ENCODE peak calls at places on chromosome 4, in five cellular contexts. L is endodermal cell, Y is fibroblast of mammary gland, S is psoas muscle, T is Peyer's patch. P is an unnamed sample.

GRCh38 chr4:54566608-54567007 is 91.1 kb upstream of the KIT start:
- DNase-seq in Y (no peak), S (no peak), L (peak; percentile 85), T (no peak), P (peak; percentile 31)

GRCh38 chr4:183332447-183332846 is 10.2 kb upstream of the CLDN24 start:
- DNase-seq in S (no peak), L (no peak), T (no peak), Y (no peak), P (no peak)

GRCh38 chr4:56821394-56822263 is at the start of gene SPINK2:
- DNase-seq in Y (no peak), S (no peak), L (peak; percentile 97), T (peak; percentile 72), P (peak; percentile 64)

GRCh38 chr4:183722738-183723560 is 63.9 kb downstream of the TRAPPC11 start:
- DNase-seq in L (peak; percentile 90), S (peak; percentile 74), Y (peak; percentile 4), T (peak; percentile 73), P (peak; percentile 78)

GRCh38 chr4:158624889-158625478 is 46.7 kb downstream of the C4orf46 start:
- DNase-seq in S (no peak), Y (peak; percentile 79), T (no peak), L (peak; percentile 55), P (no peak)

GRCh38 chr4:1992468-1993168 is 16.2 kb downstream of the NELFA start:
- DNase-seq in L (peak; percentile 96), S (peak; percentile 63), T (no peak), Y (peak; percentile 43), P (no peak)

GRCh38 chr4:141999446-142000143 is 363.2 kb downstream of the IL15 start:
- DNase-seq in Y (no peak), T (no peak), S (no peak), L (no peak), P (no peak)

GRCh38 chr4:13160906-13161305 is 323.2 kb downstream of the RAB28 start:
- DNase-seq in L (no peak), Y (peak; percentile 86), T (no peak), S (no peak), P (no peak)

GRCh38 chr4:76305971-76306881 is at the start of gene STBD1:
- DNase-seq in L (peak; percentile 93), Y (peak; percentile 59), S (peak; percentile 90), T (peak; percentile 93), P (peak; percentile 82)

GRCh38 chr4:186727977-186728519 is 4.4 kb upstream of the FAT1 start:
- DNase-seq in Y (peak; percentile 34), S (no peak), L (peak; percentile 79), T (no peak), P (no peak)

GRCh38 chr4:40299704-40300336 is 35.3 kb upstream of the CHRNA9 start:
- DNase-seq in S (no peak), L (peak; percentile 31), Y (no peak), T (no peak), P (no peak)

DNA sequence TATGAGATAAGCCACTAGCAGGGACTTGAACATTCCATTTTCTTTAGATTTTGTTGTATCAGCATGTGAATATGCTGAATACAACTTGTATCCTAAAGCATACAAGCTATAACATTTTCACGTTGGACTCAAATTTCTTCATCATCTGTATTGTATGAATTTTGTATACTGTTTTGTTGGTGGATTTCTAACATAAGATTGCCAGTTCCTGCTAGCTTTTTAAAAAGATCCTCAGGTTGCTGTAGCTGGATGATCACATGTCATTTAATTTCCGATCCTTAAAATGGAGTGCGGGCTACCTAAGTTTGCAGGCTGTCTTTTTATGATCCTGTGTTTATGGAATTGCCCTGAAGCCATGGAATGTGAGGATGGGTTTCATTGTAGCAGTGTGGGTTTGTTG is 6.9 kb downstream of the PDLIM5 start:
- DNase-seq in T (no peak), Y (no peak), S (no peak), L (no peak), P (no peak)
- H3K4me3 ChIP-seq in T (no peak overlapping the region), Y (no peak overlapping the region), S (peak overlapping the region; percentile 97), L (peak overlapping the region; percentile 13), P (no peak overlapping the region)

GRCh38 chr4:163556169-163556568 is 61.7 kb downstream of the TMA16 start:
- DNase-seq in Y (peak; percentile 11), S (no peak), T (no peak), L (no peak), P (no peak)

GRCh38 chr4:163554870-163555465 is 60.5 kb downstream of the TMA16 start:
- DNase-seq in T (no peak), L (no peak), Y (peak; percentile 40), S (no peak), P (no peak)

GRCh38 chr4:163562496-163562895 is 68.0 kb downstream of the TMA16 start:
- DNase-seq in Y (no peak), S (no peak), L (no peak), T (no peak), P (no peak)

GRCh38 chr4:163556650-163557391 is 62.3 kb downstream of the TMA16 start:
- DNase-seq in S (no peak), L (no peak), T (no peak), Y (no peak), P (no peak)

GRCh38 chr4:163558539-163559044 is 64.1 kb downstream of the TMA16 start:
- DNase-seq in S (no peak), Y (no peak), T (no peak), L (no peak), P (no peak)
- H3K4me3 ChIP-seq in S (no peak overlapping the region), Y (no peak overlapping the region), T (no peak overlapping the region), L (no peak overlapping the region), P (no peak overlapping the region)

DNA sequence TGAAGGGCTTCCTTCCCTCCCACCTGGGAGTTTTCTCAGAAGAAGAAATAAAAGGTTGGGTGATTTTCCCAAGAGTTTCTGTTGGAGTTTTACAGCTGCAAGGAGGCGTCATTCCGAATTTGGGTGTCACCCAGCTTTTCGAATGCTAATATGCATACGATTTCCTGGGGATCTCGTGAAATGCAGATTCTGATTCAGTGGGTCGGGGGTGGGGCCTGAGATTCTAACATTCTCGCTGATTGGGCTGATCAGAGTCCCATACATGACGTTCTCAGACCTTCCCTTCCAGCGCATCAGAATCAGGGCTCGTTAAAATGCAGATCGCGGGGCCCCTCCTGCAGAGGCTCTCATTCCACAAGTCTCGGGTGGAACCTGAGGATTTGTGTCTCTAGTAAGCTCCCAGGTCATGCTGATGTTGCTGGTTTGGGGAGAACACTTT is 125.8 kb upstream of the STX18 start:
- DNase-seq in S (no peak), T (no peak), L (peak; percentile 89), Y (no peak), P (no peak)
- H3K4me3 ChIP-seq in S (no peak overlapping the region), T (no peak overlapping the region), L (peak overlapping the region; percentile 69), Y (no peak overlapping the region), P (no peak overlapping the region)

GRCh38 chr4:85701881-85702321 is 227.0 kb downstream of the ARHGAP24 start:
- DNase-seq in T (no peak), L (no peak), S (no peak), Y (peak; percentile 27), P (no peak)
- H3K4me3 ChIP-seq in T (no peak overlapping the region), L (no peak overlapping the region), S (no peak overlapping the region), Y (no peak overlapping the region), P (no peak overlapping the region)

DNA sequence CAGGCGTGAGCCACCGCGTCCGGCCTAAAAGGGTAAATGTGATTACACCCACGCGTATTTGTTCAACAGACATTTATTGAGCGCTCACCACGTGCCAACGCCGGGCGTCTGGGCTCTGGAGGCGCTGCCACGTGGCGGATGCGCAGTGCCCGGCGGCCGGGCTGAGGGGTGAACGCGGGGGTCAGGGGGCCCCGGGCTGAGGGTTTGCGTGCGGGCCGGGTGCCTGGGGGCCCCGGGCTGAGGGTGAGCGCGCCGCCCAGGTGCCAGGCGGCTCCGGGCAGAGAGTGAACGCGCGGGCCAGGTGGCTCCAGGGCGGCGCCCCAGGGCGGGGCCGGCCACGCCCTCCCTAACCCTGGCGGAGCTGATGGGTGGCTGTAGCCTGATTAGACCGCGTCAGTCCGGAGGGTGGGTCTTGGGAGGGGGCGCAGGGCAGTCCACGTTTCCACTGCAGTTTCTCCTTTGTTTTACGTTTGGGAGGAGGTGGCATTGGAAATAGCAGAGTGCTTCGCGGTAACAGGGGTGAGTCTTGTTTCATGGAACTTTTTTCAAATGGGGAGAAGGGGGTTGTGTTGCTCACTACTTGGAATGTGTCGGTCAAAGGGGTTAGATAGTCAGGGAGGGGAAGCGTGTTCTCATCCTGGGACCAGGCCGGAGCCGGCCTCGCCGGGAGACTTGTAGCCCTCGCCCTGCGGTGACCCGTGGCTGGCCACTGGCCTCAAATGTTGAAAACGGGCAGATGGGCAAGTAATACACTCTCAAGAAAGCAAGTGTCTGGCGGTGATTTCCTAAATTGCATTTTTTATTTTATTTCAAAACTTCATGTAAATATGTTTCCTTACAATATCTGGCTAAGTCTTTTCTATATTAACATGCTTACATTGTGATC is at the start of gene ZFP42:
- DNase-seq in T (no peak), L (peak; percentile 94), Y (no peak), S (no peak), P (no peak)
- H3K4me3 ChIP-seq in T (no peak within 1 kb of the TSS), L (peak within 1 kb of the TSS; percentile 71), Y (no peak within 1 kb of the TSS), S (no peak within 1 kb of the TSS), P (no peak within 1 kb of the TSS)